ENCODE peak calls at places on chromosome 3, in nine cellular contexts. B, Y, G, L, W, F, H, N and J are unnamed samples.

GRCh38 chr3:42852443-42852842 is 23.2 kb downstream of the CYP8B1 start:
- DNase-seq in F (no peak), H (no peak), G (no peak), B (no peak), W (no peak), N (no peak), L (no peak), Y (no peak), J (no peak)

GRCh38 chr3:120743556-120744195 is 1.1 kb downstream of the GTF2E1 start:
- DNase-seq in G (no peak), N (no peak), H (no peak), L (no peak), Y (no peak), B (no peak), W (no peak), F (no peak), J (no peak)

GRCh38 chr3:148992027-148992634 is 791 bp downstream of the GYG1 start:
- DNase-seq in Y (peak; percentile 32), L (no peak), N (peak; percentile 53), G (peak; percentile 30), H (peak; percentile 66), W (peak; percentile 50), B (peak; percentile 77), F (peak; percentile 83), J (peak; percentile 23)

GRCh38 chr3:189688296-189688695 is 57.1 kb downstream of the TP63 start:
- DNase-seq in F (no peak), W (no peak), L (no peak), N (no peak), G (no peak), H (no peak), B (no peak), Y (peak; percentile 15), J (no peak)

GRCh38 chr3:58526124-58526957 is 10.6 kb downstream of the ACOX2 start:
- DNase-seq in L (no peak), N (no peak), G (peak; percentile 84), Y (peak; percentile 40), H (no peak), W (no peak), F (no peak), B (no peak), J (no peak)

GRCh38 chr3:165233521-165234195 is 37.5 kb upstream of the SLITRK3 start:
- DNase-seq in N (no peak), L (no peak), H (no peak), W (no peak), F (no peak), B (no peak), G (no peak), Y (no peak), J (no peak)

GRCh38 chr3:84692261-84692660 is 266.5 kb upstream of the CADM2 start:
- DNase-seq in H (no peak), G (no peak), B (no peak), W (no peak), N (no peak), Y (no peak), L (no peak), F (no peak), J (no peak)

GRCh38 chr3:12400795-12401194 is 83.5 kb upstream of the TSEN2 start:
- DNase-seq in B (no peak), W (no peak), N (no peak), L (no peak), F (no peak), H (no peak), Y (no peak), G (no peak), J (no peak)

GRCh38 chr3:48112813-48113212 is 75.4 kb downstream of the CDC25A start:
- DNase-seq in Y (peak; percentile 37), N (no peak), L (no peak), W (no peak), F (no peak), G (no peak), H (no peak), B (no peak), J (no peak)

GRCh38 chr3:56783644-56784451 is 17.9 kb downstream of the ARHGEF3 start:
- DNase-seq in L (peak; percentile 60), B (no peak), H (peak; percentile 68), W (peak; percentile 82), N (peak; percentile 60), F (no peak), Y (no peak), G (peak; percentile 91), J (peak; percentile 42)

GRCh38 chr3:188914556-188914955 is 257.2 kb upstream of the TPRG1 start:
- DNase-seq in B (no peak), F (no peak), H (no peak), L (no peak), Y (no peak), W (no peak), N (no peak), G (no peak), J (no peak)

GRCh38 chr3:165817160-165817709 is 20.0 kb downstream of the BCHE start:
- DNase-seq in W (no peak), G (no peak), B (no peak), N (no peak), H (no peak), F (no peak), Y (no peak), L (no peak), J (no peak)

GRCh38 chr3:124556636-124557035 is 173.6 kb upstream of the UMPS start:
- DNase-seq in L (no peak), N (no peak), B (no peak), G (no peak), Y (no peak), H (no peak), W (no peak), F (no peak), J (no peak)

GRCh38 chr3:70857926-70858325 is 545.5 kb upstream of the MDFIC2 start:
- DNase-seq in L (no peak), G (no peak), B (no peak), N (no peak), F (no peak), H (no peak), Y (no peak), W (no peak), J (no peak)

GRCh38 chr3:134768845-134769244 is 26.2 kb upstream of the EPHB1 start:
- DNase-seq in L (no peak), B (no peak), N (no peak), Y (no peak), H (no peak), F (no peak), G (no peak), W (no peak), J (no peak)

GRCh38 chr3:112667599-112667998 is 26.7 kb upstream of the CCDC80 start:
- DNase-seq in H (no peak), W (no peak), L (no peak), N (no peak), F (no peak), B (no peak), Y (no peak), G (no peak), J (no peak)

GRCh38 chr3:176767385-176767784 is 429.9 kb downstream of the TBL1XR1 start:
- DNase-seq in F (no peak), W (no peak), G (peak; percentile 40), B (no peak), H (no peak), L (no peak), Y (no peak), N (no peak), J (no peak)

GRCh38 chr3:60575726-60576272 is 675.5 kb downstream of the FHIT start:
- DNase-seq in Y (no peak), B (no peak), N (no peak), F (no peak), L (no peak), G (no peak), H (no peak), W (no peak), J (no peak)

GRCh38 chr3:185717121-185717520 is 107.7 kb downstream of the IGF2BP2 start:
- DNase-seq in G (no peak), Y (no peak), F (no peak), N (no peak), W (no peak), H (no peak), L (no peak), B (no peak), J (no peak)

GRCh38 chr3:96779810-96780209 is 34.6 kb upstream of the EPHA6 start:
- DNase-seq in L (no peak), Y (no peak), G (no peak), N (no peak), H (peak; percentile 22), W (no peak), B (no peak), F (no peak), J (no peak)

GRCh38 chr3:12974819-12975218 is 98.4 kb downstream of the IQSEC1 start:
- DNase-seq in W (no peak), Y (no peak), N (no peak), L (no peak), G (no peak), F (peak; percentile 41), B (peak; percentile 64), H (no peak), J (no peak)

GRCh38 chr3:180980612-180981011 is 8.9 kb downstream of the DNAJC19 start:
- DNase-seq in B (no peak), H (no peak), Y (no peak), N (no peak), W (no peak), G (no peak), L (no peak), F (no peak), J (no peak)

GRCh38 chr3:68007621-68008226 is 353.3 kb upstream of the SUCLG2 start:
- DNase-seq in F (peak; percentile 38), G (no peak), N (no peak), Y (peak; percentile 37), W (no peak), L (peak; percentile 19), B (no peak), H (no peak), J (peak; percentile 11)

GRCh38 chr3:126212629-126213375 is 32.4 kb upstream of the ALDH1L1 start:
- DNase-seq in B (peak; percentile 82), W (peak; percentile 37), H (peak; percentile 7), F (peak; percentile 77), L (no peak), G (peak; percentile 31), Y (peak; percentile 88), N (peak; percentile 15), J (no peak)

GRCh38 chr3:52636673-52637072 is 49.0 kb downstream of the PBRM1 start:
- DNase-seq in F (no peak), B (no peak), Y (peak; percentile 18), N (no peak), G (peak; percentile 2), H (no peak), L (no peak), W (no peak), J (no peak)

GRCh38 chr3:148748323-148748722 is 50.6 kb downstream of the AGTR1 start:
- DNase-seq in B (no peak), W (no peak), G (no peak), Y (no peak), L (no peak), F (no peak), H (no peak), N (no peak), J (no peak)

GRCh38 chr3:149476135-149476684 is 1.7 kb downstream of the TM4SF4 start:
- DNase-seq in N (no peak), B (no peak), F (no peak), W (no peak), Y (no peak), G (no peak), H (no peak), L (no peak), J (no peak)

GRCh38 chr3:4376499-4376898 is 73.3 kb downstream of the SETMAR start:
- DNase-seq in H (no peak), N (no peak), G (no peak), F (no peak), L (no peak), B (no peak), W (no peak), Y (no peak), J (no peak)

GRCh38 chr3:81435050-81435449 is 326.4 kb downstream of the GBE1 start:
- DNase-seq in B (no peak), F (no peak), H (no peak), L (no peak), Y (no peak), W (no peak), G (no peak), N (no peak), J (no peak)

GRCh38 chr3:15768421-15769255 is 29.1 kb downstream of the ANKRD28 start:
- DNase-seq in L (no peak), H (no peak), F (peak; percentile 48), Y (no peak), G (peak; percentile 86), B (peak; percentile 17), W (peak; percentile 13), N (no peak), J (no peak)

GRCh38 chr3:135514064-135514455 is 451.5 kb upstream of the PPP2R3A start:
- DNase-seq in B (no peak), Y (no peak), W (no peak), H (no peak), L (no peak), G (no peak), N (no peak), F (no peak), J (no peak)